ENCODE peak calls at places on chromosome 9, in four cellular contexts. M is mucosa of descending colon, Z is retinal pigment epithelial cell, U is fibroblast of the aortic adventitia. X is an unnamed sample.

GRCh38 chr9:133913571-133914369 is 78.4 kb downstream of the VAV2 start:
- DNase-seq in U (no peak), M (no peak), Z (no peak), X (no peak)

GRCh38 chr9:125493861-125494554 is 213.0 kb downstream of the MAPKAP1 start:
- DNase-seq in U (no peak), M (no peak), Z (no peak), X (no peak)

GRCh38 chr9:133738039-133738805 is at the start of gene SARDH:
- DNase-seq in U (peak; percentile 35), M (peak; percentile 64), Z (no peak), X (peak; percentile 40)

GRCh38 chr9:81759680-81760215 is 70.4 kb upstream of the TLE1 start:
- DNase-seq in Z (peak; percentile 64), M (no peak), U (peak; percentile 89), X (no peak)

GRCh38 chr9:70412678-70413426 is 1.6 kb downstream of the KLF9 start:
- DNase-seq in Z (no peak), U (peak; percentile 88), M (peak; percentile 88), X (peak; percentile 46)

GRCh38 chr9:23811633-23812032 is 14.4 kb downstream of the ELAVL2 start:
- DNase-seq in M (no peak), U (no peak), Z (no peak), X (no peak)

GRCh38 chr9:116394753-116395408 is 241.3 kb downstream of the PAPPA start:
- DNase-seq in Z (no peak), U (no peak), M (no peak), X (no peak)

GRCh38 chr9:7570107-7570720 is 229.4 kb downstream of the DMAC1 start:
- DNase-seq in U (peak; percentile 61), M (no peak), Z (no peak), X (peak; percentile 49)

GRCh38 chr9:84146893-84147705 is 166.5 kb downstream of the RMI1 start:
- DNase-seq in M (no peak), U (no peak), Z (no peak), X (no peak)

GRCh38 chr9:75184471-75184870 is 96.2 kb downstream of the OSTF1 start:
- DNase-seq in U (no peak), M (no peak), Z (no peak), X (no peak)

GRCh38 chr9:113349434-113350337 is at the start of gene BSPRY:
- DNase-seq in U (no peak), Z (no peak), M (peak; percentile 74), X (peak; percentile 57)

GRCh38 chr9:89436963-89437625 is 60.8 kb downstream of the SEMA4D start:
- DNase-seq in U (no peak), M (peak; percentile 77), Z (no peak), X (peak; percentile 25)

GRCh38 chr9:91001146-91001611 is 199.6 kb downstream of the SYK start:
- DNase-seq in U (peak; percentile 59), M (no peak), Z (peak; percentile 54), X (peak; percentile 87)

GRCh38 chr9:94639996-94640376 is 668 bp upstream of the FBP1 start:
- DNase-seq in M (no peak), U (no peak), Z (no peak), X (no peak)

GRCh38 chr9:129163753-129164152 is 14.3 kb downstream of the IER5L start:
- DNase-seq in M (no peak), Z (no peak), U (no peak), X (no peak)

GRCh38 chr9:112382066-112382465 is 2.2 kb downstream of the HSDL2 start:
- DNase-seq in U (no peak), M (no peak), Z (no peak), X (no peak)

GRCh38 chr9:110880123-110880522 is 158.1 kb downstream of the LPAR1 start:
- DNase-seq in M (no peak), U (peak; percentile 88), Z (no peak), X (no peak)

GRCh38 chr9:101620452-101620851 is 25.7 kb upstream of the PPP3R2 start:
- DNase-seq in M (no peak), U (no peak), Z (no peak), X (no peak)

GRCh38 chr9:96061293-96061987 is 185.9 kb downstream of the ERCC6L2 start:
- DNase-seq in M (no peak), Z (no peak), U (peak; percentile 56), X (peak; percentile 7)

GRCh38 chr9:98191615-98192502 is 578 bp downstream of the CORO2A start:
- DNase-seq in Z (no peak), U (no peak), M (peak; percentile 80), X (peak; percentile 35)

GRCh38 chr9:126704157-126704941 is 90.6 kb downstream of the LMX1B start:
- DNase-seq in U (peak; percentile 43), Z (peak; percentile 52), M (peak; percentile 18), X (peak; percentile 19)

GRCh38 chr9:5832093-5832542 is 799 bp downstream of the ERMP1 start:
- DNase-seq in Z (no peak), U (no peak), M (no peak), X (no peak)

GRCh38 chr9:126916909-126917308 is 2.3 kb downstream of the RALGPS1 start:
- DNase-seq in U (no peak), M (no peak), Z (no peak), X (no peak)

GRCh38 chr9:34546834-34547827 is 24.3 kb upstream of the ENHO start:
- DNase-seq in M (peak; percentile 66), U (peak; percentile 74), Z (no peak), X (peak; percentile 70)

GRCh38 chr9:81636280-81636653 is 53.1 kb downstream of the TLE1 start:
- DNase-seq in M (no peak), U (no peak), Z (no peak), X (no peak)

GRCh38 chr9:95132406-95133350 is 184.8 kb downstream of the FANCC start:
- DNase-seq in M (no peak), U (no peak), Z (no peak), X (no peak)

GRCh38 chr9:133474215-133474614 is 4.7 kb downstream of the SLC2A6 start:
- DNase-seq in Z (no peak), U (no peak), M (no peak), X (no peak)

DNA sequence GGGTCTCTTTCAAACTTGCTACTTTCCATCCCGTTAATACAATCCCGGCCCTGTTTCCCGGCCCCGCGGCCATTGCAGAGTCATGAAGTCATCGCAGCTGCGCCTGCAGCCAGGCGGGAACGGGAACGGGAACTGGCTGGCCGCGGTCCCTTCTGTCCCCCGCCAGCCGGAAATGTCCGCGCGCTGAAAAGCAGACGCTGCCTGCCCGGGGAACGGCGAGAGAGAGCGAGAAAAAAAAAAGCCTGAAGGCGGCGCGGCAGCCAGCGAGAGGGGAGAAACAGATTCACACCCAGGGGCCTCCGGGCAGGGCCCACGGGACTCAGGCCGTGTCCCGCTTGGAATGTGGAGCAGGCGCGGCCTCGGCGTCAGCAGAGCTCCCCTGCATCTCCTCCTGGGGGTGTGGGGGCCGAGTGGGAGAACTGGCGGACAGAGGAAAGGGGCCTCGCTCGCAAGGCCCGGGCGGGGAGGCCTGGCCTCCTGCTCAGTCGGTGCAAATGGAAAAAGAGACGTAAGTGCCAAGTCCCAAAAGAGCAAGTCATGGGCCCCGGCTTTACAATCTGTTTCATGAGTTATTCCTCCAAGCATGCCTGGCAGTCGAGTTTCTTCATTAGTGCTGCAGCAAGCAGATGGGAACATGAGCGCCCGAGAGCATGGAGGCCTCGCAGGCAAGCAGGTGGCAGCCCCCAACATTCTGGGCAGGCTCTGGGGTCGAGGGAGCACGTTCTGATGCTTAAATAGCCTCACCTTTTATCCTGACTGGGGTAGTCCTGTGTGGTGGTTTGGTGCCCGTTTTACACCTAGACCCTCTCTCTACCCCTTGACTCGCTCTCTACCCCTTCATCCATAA is 201.3 kb upstream of the GAS1 start:
- DNase-seq in M (peak; percentile 61), Z (peak; percentile 15), U (peak; percentile 76), X (peak; percentile 64)
- TF ChIP-seq CTCF in M (no peak), Z (peak; percentile 8), U (no peak), X (no peak)

GRCh38 chr9:28774433-28775029 is 1201.2 kb upstream of the C9orf72 start:
- DNase-seq in M (no peak), U (peak; percentile 46), Z (no peak), X (no peak)
- TF ChIP-seq CTCF in M (no peak), U (peak; percentile 47), Z (peak; percentile 63), X (no peak)

GRCh38 chr9:79254900-79255651 is 316.7 kb upstream of the TLE4 start:
- DNase-seq in Z (no peak), U (peak; percentile 2), M (no peak), X (no peak)
- TF ChIP-seq CTCF in Z (peak; percentile 46), U (peak; percentile 8), M (no peak), X (no peak)

GRCh38 chr9:93276973-93277372 is 93.0 kb downstream of the WNK2 start:
- DNase-seq in U (no peak), Z (no peak), M (no peak), X (no peak)
- TF ChIP-seq CTCF in U (no peak), Z (no peak), M (no peak), X (no peak)

GRCh38 chr9:137538058-137538457 is 12.1 kb downstream of the PNPLA7 start:
- DNase-seq in U (no peak), M (no peak), Z (no peak), X (no peak)

GRCh38 chr9:137534256-137535119 is 15.7 kb downstream of the PNPLA7 start:
- DNase-seq in Z (no peak), U (peak; percentile 71), M (no peak), X (peak; percentile 35)

GRCh38 chr9:137531099-137531765 is 19.0 kb downstream of the PNPLA7 start:
- DNase-seq in M (no peak), U (no peak), Z (no peak), X (no peak)

GRCh38 chr9:137540536-137540935 is 9.7 kb downstream of the PNPLA7 start:
- DNase-seq in M (no peak), Z (no peak), U (no peak), X (no peak)

GRCh38 chr9:137535120-137535428 is 15.1 kb downstream of the PNPLA7 start:
- DNase-seq in U (no peak), Z (no peak), M (no peak), X (no peak)
- TF ChIP-seq CTCF in U (no peak), Z (no peak), M (no peak), X (no peak)

DNA sequence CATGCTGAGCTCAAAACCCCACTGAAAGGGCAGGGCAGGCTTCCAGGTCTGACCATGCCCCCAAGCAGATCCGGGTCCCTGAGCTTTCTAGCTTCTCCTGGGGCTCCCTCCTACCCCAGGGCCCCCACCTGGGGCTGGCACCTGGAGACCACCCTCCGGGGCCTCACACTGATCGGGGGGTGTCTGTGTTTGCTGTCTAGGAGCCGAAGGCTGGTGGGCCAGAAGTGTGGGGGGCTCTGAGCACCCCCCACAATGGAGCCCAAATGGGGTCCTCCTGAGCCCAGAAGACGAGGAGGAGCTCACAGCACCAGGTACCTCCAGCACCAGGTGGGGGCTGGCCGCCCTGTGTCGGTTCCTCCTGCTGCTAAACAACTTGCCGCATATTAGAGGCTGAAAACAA is 39.8 kb downstream of the LAMC3 start:
- DNase-seq in Z (no peak), U (no peak), M (no peak), X (no peak)
- TF ChIP-seq CTCF in Z (no peak), U (no peak), M (no peak), X (no peak)

X was measured in Calu3.